ENCODE peak calls at places on chromosomes 1 and 21, in four cellular contexts. D, C, W and X are unnamed samples.

GRCh38 chr1:224205438-224205840 is 22.4 kb downstream of the DEGS1 start:
- DNase-seq in D (no peak), C (no peak), W (peak; percentile 73), X (no peak)

GRCh38 chr1:99603699-99604595 is 42.0 kb upstream of the PALMD start:
- DNase-seq in D (no peak), C (no peak), W (peak; percentile 47), X (no peak)

GRCh38 chr21:40770435-40771055 is 76.4 kb downstream of the DSCAM start:
- DNase-seq in D (no peak), C (no peak), W (no peak), X (no peak)

GRCh38 chr21:22319435-22319834 is 1321.2 kb downstream of the NCAM2 start:
- DNase-seq in D (no peak), C (no peak), W (no peak), X (no peak)

GRCh38 chr1:23188434-23188884 is 19.8 kb upstream of the LUZP1 start:
- DNase-seq in D (no peak), C (no peak), W (no peak), X (no peak)

GRCh38 chr21:44006656-44007055 is 5.5 kb upstream of the TRAPPC10 start:
- DNase-seq in D (no peak), C (no peak), W (peak; percentile 84), X (no peak)

GRCh38 chr1:155008015-155008941 is 5.7 kb downstream of the ZBTB7B start:
- DNase-seq in D (no peak), C (no peak), W (no peak), X (no peak)

GRCh38 chr1:25617626-25618432 is 1.2 kb downstream of the MAN1C1 start:
- DNase-seq in D (no peak), C (no peak), W (no peak), X (no peak)

GRCh38 chr21:44487831-44488230 is 32.5 kb downstream of the LRRC3 start:
- DNase-seq in D (peak; percentile 36), C (no peak), W (peak; percentile 12), X (no peak)

GRCh38 chr1:29639741-29640427 is 403.6 kb downstream of the PTPRU start:
- DNase-seq in D (no peak), C (no peak), W (peak; percentile 55), X (peak; percentile 76)

GRCh38 chr1:237040823-237041222 is 1.2 kb upstream of the RYR2 start:
- DNase-seq in D (no peak), C (no peak), W (no peak), X (no peak)

GRCh38 chr1:109210058-109210457 is 3.7 kb upstream of the SARS1 start:
- DNase-seq in D (no peak), C (no peak), W (no peak), X (no peak)

GRCh38 chr1:236345728-236346127 is 48.4 kb upstream of the EDARADD start:
- DNase-seq in D (peak; percentile 20), C (no peak), W (no peak), X (no peak)

GRCh38 chr21:36705679-36706481 is 7.0 kb downstream of the SIM2 start:
- DNase-seq in D (no peak), C (no peak), W (no peak), X (no peak)

GRCh38 chr1:29332204-29332603 is 95.9 kb downstream of the PTPRU start:
- DNase-seq in D (peak; percentile 46), C (no peak), W (no peak), X (no peak)

GRCh38 chr1:36966242-36966641 is 68.1 kb downstream of the GRIK3 start:
- DNase-seq in D (no peak), C (no peak), W (peak; percentile 3), X (no peak)

GRCh38 chr1:8727809-8728213 is 89.6 kb downstream of the RERE start:
- DNase-seq in D (no peak), C (no peak), W (peak; percentile 64), X (no peak)

GRCh38 chr1:37452416-37452815 is 22.0 kb upstream of the ZC3H12A start:
- DNase-seq in D (no peak), C (no peak), W (no peak), X (no peak)

GRCh38 chr1:161484613-161485012 is 20.6 kb upstream of the FCGR2A start:
- DNase-seq in D (peak; percentile 30), C (no peak), W (no peak), X (no peak)

GRCh38 chr1:176691251-176692228 is 228.6 kb downstream of the PAPPA2 start:
- DNase-seq in D (peak; percentile 65), C (peak; percentile 6), W (peak; percentile 60), X (peak; percentile 48)

GRCh38 chr1:167472729-167473529 is 45.4 kb downstream of the CD247 start:
- DNase-seq in D (no peak), C (no peak), W (no peak), X (no peak)

GRCh38 chr21:21973806-21974205 is 975.6 kb downstream of the NCAM2 start:
- DNase-seq in D (no peak), C (no peak), W (no peak), X (no peak)

GRCh38 chr1:162139398-162139685 is 69.9 kb downstream of the NOS1AP start:
- DNase-seq in D (no peak), C (no peak), W (no peak), X (no peak)

GRCh38 chr1:204503122-204503912 is 8.7 kb upstream of the PIK3C2B start:
- DNase-seq in D (peak; percentile 85), C (no peak), W (peak; percentile 73), X (no peak)

GRCh38 chr1:23825762-23826522 is 713 bp upstream of the HMGCL start:
- DNase-seq in D (no peak), C (no peak), W (no peak), X (no peak)

GRCh38 chr1:86950712-86951111 is 36.3 kb downstream of the HS2ST1 start:
- DNase-seq in D (no peak), C (no peak), W (no peak), X (no peak)

GRCh38 chr1:56820755-56821461 is 1.7 kb upstream of the FYB2 start:
- DNase-seq in D (peak; percentile 56), C (no peak), W (peak; percentile 73), X (no peak)

GRCh38 chr1:58652351-58653184 is 47.3 kb downstream of the MYSM1 start:
- DNase-seq in D (peak; percentile 78), C (peak; percentile 29), W (peak; percentile 83), X (peak; percentile 38)

GRCh38 chr1:87215592-87215991 is 113.1 kb upstream of the LMO4 start:
- DNase-seq in D (no peak), C (no peak), W (no peak), X (no peak)

GRCh38 chr1:234169161-234169849 is 204.0 kb upstream of the COA6 start:
- DNase-seq in D (no peak), C (no peak), W (no peak), X (no peak)

GRCh38 chr1:167849656-167850055 is 64.3 kb downstream of the ADCY10 start:
- DNase-seq in D (no peak), C (no peak), W (no peak), X (peak; percentile 32)

GRCh38 chr1:44059956-44060355 is 28.7 kb upstream of the SLC6A9 start:
- DNase-seq in D (no peak), C (no peak), W (no peak), X (no peak)

GRCh38 chr1:237386362-237387143 is 344.6 kb downstream of the RYR2 start:
- DNase-seq in D (peak; percentile 49), C (no peak), W (peak; percentile 6), X (no peak)

GRCh38 chr1:150621497-150622113 is 7.8 kb downstream of the ENSA start:
- DNase-seq in D (peak; percentile 72), C (no peak), W (peak; percentile 75), X (no peak)

GRCh38 chr1:150620919-150621318 is 8.5 kb downstream of the ENSA start:
- DNase-seq in D (no peak), C (no peak), W (no peak), X (no peak)

GRCh38 chr1:150622219-150622975 is 7.0 kb downstream of the ENSA start:
- DNase-seq in D (no peak), C (no peak), W (no peak), X (no peak)

GRCh38 chr1:150615346-150616201 is 13.8 kb downstream of the ENSA start:
- DNase-seq in D (no peak), C (no peak), W (no peak), X (no peak)

GRCh38 chr1:150619576-150620509 is 9.6 kb downstream of the ENSA start:
- DNase-seq in D (peak; percentile 50), C (no peak), W (peak; percentile 71), X (no peak)
- TF ChIP-seq CTCF in D (peak; percentile 76), C (peak; percentile 41), W (peak; percentile 43), X (peak; percentile 46)

DNA sequence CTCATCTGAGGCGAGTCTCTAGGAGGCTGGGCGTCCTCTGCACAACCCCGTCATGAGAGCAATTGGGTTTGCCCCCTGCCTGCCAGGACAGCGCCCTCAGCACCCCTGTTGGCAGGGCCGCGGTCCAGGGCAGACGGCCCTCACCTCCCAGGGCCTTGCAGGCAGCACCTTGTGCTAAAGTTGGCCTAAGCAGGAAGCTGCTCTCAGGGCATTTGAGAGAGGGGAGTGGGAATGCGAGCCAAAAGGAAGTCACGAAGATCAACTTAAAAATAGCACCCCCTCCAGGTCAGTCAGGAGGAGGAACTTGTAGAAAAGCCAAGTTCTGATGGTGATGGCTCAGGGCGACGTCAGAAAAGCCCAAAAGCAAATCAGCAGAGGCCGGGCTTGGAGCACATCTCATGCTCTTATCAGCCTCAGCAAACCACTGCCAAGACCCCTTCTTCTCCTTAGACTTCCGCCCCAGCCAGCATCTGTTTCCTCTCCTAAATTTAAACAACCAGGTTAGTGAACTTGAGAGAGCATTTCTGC is 12.6 kb upstream of the ADORA3 start:
- DNase-seq in D (peak; percentile 55), C (no peak), W (peak; percentile 31), X (no peak)
- H3K4me3 ChIP-seq in D (peak overlapping the region; percentile 17), C (peak overlapping the region; percentile 33), W (peak overlapping the region; percentile 39), X (peak overlapping the region; percentile 52)

DNA sequence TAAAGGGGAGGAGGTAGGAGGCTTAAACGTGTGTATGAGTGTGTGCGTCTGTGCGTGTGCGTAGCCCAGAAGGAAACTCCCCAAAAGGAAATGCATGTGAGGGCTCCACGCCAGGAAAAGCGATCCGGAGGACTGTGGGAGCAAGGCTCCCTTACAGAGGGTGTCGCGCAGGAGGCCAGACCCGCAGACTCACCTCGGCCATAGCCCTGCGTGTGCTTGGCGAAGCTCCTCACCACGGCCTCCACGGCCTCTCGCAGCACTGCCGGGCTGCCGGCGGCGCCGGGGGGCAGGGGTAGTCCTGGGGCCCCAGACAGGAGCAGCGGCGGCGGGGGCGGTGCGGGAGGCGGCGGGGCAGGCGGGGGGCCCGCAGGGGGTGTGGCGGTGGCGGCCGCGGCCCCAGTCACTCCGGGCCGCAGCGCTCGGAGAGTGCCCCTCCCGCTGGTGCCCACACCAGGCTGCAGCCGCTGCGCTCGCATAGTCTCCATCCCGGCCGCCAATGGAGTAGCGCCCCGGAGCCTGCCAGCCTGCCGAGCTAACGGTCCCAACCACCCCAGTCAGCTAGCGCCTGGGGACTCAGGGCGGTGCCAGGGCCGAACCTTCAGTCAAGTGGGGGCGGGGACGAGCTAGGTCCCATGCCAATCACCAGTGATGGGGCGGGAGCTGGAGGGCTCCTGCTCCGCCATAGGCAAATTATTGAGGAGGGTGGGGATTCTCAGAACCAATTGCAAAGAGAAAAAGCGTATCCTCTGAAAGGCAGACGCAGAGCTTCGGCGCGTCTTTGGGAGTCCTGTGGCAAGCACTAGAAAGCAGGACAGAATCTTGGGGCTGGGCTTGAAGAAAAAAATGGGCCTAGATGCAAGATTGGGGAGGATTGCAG is at the start of gene LIX1L:
- DNase-seq in D (peak; percentile 98), C (peak; percentile 85), W (peak; percentile 96), X (peak; percentile 71)
- TF ChIP-seq CTCF in D (no peak), C (no peak), W (no peak), X (no peak)

GRCh38 chr1:31588751-31589515 is 12.6 kb downstream of the TINAGL1 start:
- DNase-seq in D (no peak), C (no peak), W (no peak), X (no peak)
- H3K4me3 ChIP-seq in D (no peak overlapping the region), C (peak overlapping the region; percentile 7), W (peak overlapping the region; percentile 40), X (peak overlapping the region; percentile 14)